ENCODE peak calls at places on chromosomes 5 and 9, in nine cellular contexts. P is suprapubic skin, A is transverse colon, F is stomach, H is GM23338, W is sigmoid colon, T is prostate gland, D is GM12891, R is breast epithelium. Q is an unnamed sample.

GRCh38 chr9:92325991-92326500 is 293 bp downstream of the CENPP start:
- DNase-seq in P (peak; percentile 72), A (no peak), F (no peak), H (no peak), W (no peak), T (no peak), D (peak; percentile 23), R (no peak), Q (no peak)

GRCh38 chr5:41598011-41598410 is 87.6 kb upstream of the PLCXD3 start:
- DNase-seq in P (no peak), A (no peak), F (no peak), H (no peak), W (no peak), T (no peak), D (no peak), R (no peak), Q (no peak)

GRCh38 chr9:95724253-95724991 is 151.1 kb upstream of the ERCC6L2 start:
- DNase-seq in P (no peak), A (peak; percentile 39), F (no peak), H (no peak), W (no peak), T (no peak), D (peak; percentile 51), R (no peak), Q (no peak)

GRCh38 chr5:34804398-34804797 is 34.6 kb upstream of the TTC23L start:
- DNase-seq in P (no peak), A (no peak), F (no peak), H (no peak), W (no peak), T (no peak), D (no peak), R (no peak), Q (no peak)

GRCh38 chr9:33250458-33250995 is 10.6 kb downstream of the SPINK4 start:
- DNase-seq in P (no peak), A (no peak), F (no peak), H (no peak), W (peak; percentile 38), T (no peak), D (no peak), R (no peak), Q (no peak)

GRCh38 chr9:93134018-93134739 is at the start of gene NINJ1:
- DNase-seq in P (peak; percentile 84), A (peak; percentile 79), F (peak; percentile 79), H (peak; percentile 80), W (peak; percentile 88), T (peak; percentile 63), D (peak; percentile 96), R (peak; percentile 65), Q (peak; percentile 85)

GRCh38 chr9:87387351-87388055 is 110.2 kb upstream of the DAPK1 start:
- DNase-seq in P (no peak), A (no peak), F (no peak), H (no peak), W (no peak), T (no peak), D (no peak), R (no peak), Q (no peak)

GRCh38 chr5:149320791-149321330 is 24.4 kb upstream of the GRPEL2 start:
- DNase-seq in P (no peak), A (peak; percentile 94), F (peak; percentile 88), H (peak; percentile 22), W (peak; percentile 92), T (peak; percentile 84), D (no peak), R (peak; percentile 80), Q (no peak)

DNA sequence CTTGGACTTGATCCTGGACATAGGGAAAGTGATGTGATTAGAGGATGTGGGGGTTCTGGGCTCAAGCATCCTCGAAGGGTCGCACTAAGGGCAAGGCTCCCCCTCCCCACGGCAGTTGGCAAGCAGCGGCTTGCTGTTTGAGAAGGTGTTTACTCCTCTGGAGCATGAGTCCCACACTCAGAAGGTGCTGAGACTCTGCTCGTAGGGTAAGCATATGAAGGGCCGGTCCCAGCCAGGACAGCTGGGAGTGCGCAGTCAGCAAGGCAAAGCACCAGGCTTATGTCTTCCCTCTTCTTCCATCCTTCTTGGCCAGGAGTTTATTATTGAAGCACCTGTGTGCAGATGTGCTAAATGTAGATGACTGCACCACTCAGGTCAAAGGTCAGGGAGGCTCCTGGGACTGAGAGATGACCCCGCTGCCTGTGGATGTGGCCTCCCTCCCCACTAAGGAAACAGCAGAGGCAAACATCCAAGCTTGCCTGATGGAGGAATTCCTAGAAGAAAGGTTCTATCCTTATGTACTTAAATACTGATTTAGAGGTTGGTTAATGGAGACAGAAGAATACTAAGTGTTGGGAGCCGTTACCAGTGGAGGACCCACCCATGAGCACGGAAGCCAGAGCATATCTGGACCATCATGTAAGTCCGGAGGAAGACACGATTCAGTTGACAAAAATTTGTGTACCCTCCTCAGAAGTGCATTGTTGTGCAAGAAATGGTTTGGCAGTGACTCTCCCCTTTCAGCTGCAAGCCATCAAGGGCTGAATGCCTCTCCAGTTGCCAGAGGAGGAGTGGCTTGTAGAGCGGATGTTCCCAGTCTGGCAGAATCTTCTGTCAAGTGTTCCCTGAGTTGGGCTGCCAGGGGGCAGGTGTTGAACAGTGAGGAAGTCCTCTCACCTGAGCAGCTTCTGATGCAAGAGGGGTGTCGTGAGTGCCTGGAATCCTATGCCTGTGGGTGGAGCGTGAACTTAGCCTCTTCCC is 27.2 kb upstream of the CDKN2AIPNL start:
- DNase-seq in P (peak; percentile 89), A (peak; percentile 75), F (peak; percentile 38), H (peak; percentile 70), W (peak; percentile 94), T (peak; percentile 95), D (no peak), R (peak; percentile 83), Q (no peak)
- TF ChIP-seq POLR2AphosphoS5 in P (peak; percentile 24), A (peak; percentile 73), F (peak; percentile 93), H (no peak), W (peak; percentile 89), T (peak; percentile 95), D (no peak), R (peak; percentile 93), Q (no peak)

GRCh38 chr9:6711403-6711802 is 46.4 kb upstream of the KDM4C start:
- DNase-seq in P (no peak), A (no peak), F (no peak), H (no peak), W (no peak), T (no peak), D (no peak), R (no peak), Q (no peak)

GRCh38 chr9:6714176-6714575 is 43.6 kb upstream of the KDM4C start:
- DNase-seq in P (peak; percentile 4), A (no peak), F (no peak), H (no peak), W (no peak), T (no peak), D (no peak), R (no peak), Q (no peak)

GRCh38 chr9:6712041-6712440 is 45.7 kb upstream of the KDM4C start:
- DNase-seq in P (no peak), A (no peak), F (no peak), H (no peak), W (no peak), T (no peak), D (no peak), R (no peak), Q (no peak)

GRCh38 chr9:6716766-6717165 is 41.0 kb upstream of the KDM4C start:
- DNase-seq in P (no peak), A (no peak), F (no peak), H (no peak), W (no peak), T (no peak), D (no peak), R (no peak), Q (no peak)

GRCh38 chr9:6715755-6716643 is 41.8 kb upstream of the KDM4C start:
- DNase-seq in P (peak; percentile 68), A (peak; percentile 85), F (peak; percentile 80), H (peak; percentile 89), W (peak; percentile 67), T (peak; percentile 47), D (no peak), R (peak; percentile 81), Q (no peak)
- TF ChIP-seq POLR2AphosphoS5 in P (no peak), A (peak; percentile 52), F (peak; percentile 49), H (peak; percentile 93), W (no peak), T (no peak), D (peak; percentile 67), R (peak; percentile 49), Q (no peak)

DNA sequence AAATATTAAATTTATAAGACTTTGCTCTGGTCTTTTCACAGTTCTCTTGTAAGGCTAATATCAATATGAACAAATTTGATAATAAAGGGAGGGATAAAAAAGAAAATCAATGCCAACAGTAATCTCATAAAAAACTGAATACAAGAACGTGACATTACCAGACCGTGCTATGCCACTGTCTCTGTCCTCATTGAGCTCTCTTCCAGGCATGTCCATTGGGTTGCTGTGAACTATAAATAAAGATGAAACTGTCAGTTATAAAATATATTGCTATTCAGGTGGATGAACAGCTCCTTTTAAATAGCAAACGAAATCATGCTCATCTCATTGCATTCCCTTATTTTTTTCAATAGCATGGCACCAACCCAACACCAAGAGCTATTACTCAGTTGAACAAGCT is 74.0 kb upstream of the RAPGEF6 start:
- DNase-seq in P (no peak), A (no peak), F (no peak), H (no peak), W (no peak), T (no peak), D (no peak), R (no peak), Q (no peak)
- TF ChIP-seq POLR2AphosphoS5 in P (no peak), A (no peak), F (no peak), H (no peak), W (no peak), T (no peak), D (no peak), R (no peak), Q (no peak)

GRCh38 chr9:135503371-135504261 is 3.1 kb downstream of the MRPS2 start:
- DNase-seq in P (peak; percentile 59), A (no peak), F (no peak), H (no peak), W (peak; percentile 59), T (no peak), D (no peak), R (no peak), Q (no peak)

GRCh38 chr9:135506327-135507103 is 6.0 kb downstream of the MRPS2 start:
- DNase-seq in P (peak; percentile 52), A (no peak), F (no peak), H (peak; percentile 39), W (peak; percentile 56), T (no peak), D (no peak), R (no peak), Q (no peak)

GRCh38 chr9:135505406-135506187 is 5.1 kb downstream of the MRPS2 start:
- DNase-seq in P (peak; percentile 55), A (no peak), F (no peak), H (no peak), W (peak; percentile 54), T (no peak), D (no peak), R (no peak), Q (no peak)

GRCh38 chr9:135502873-135503321 is 2.4 kb downstream of the MRPS2 start:
- DNase-seq in P (peak; percentile 56), A (no peak), F (no peak), H (no peak), W (peak; percentile 40), T (no peak), D (no peak), R (no peak), Q (no peak)

DNA sequence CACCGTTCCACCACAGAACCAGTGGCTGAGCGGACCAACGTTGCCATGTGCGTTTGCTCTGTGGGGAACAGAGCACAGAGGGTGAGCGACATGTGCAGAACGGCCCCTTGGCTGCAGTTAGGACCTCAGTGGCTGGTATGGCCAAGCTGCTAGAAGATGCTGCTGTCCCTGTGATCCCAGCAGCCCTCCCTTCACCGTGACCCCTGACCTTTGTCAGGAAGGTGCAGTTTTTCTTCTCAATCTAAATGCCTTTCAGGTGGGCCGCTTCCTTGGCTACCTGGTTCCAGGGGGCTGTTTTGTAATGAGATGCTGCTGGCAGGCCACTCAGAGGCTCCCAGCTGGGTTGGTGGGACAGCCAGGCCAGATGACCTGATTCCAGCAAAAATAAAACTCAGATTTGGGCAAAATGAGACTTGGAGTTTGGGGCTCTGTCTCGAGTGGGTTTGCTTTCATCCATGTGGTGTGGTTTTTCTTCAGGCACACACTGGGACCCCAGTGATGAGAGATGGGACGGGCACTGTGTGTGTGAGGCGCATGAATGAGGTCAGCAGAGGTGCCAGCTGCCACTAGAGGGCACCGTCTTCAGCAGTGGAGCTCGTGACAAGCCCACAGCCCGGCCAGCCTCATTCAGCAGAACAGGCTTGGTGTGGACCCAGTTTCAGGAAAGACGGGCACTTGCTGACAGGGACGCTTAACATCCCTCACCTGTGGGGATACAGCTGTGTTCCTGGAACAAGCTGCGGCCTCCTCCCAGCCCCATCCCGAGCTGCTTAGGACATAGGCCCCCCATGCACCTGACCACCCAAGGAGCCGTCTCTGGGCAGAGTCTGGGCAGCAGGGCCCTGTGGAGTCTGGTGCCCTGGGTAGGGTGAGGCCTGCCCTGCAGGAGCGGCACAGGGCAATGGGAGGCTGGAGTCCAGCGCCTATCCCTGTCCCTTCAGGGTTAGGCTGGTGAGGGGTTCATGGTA is 4.1 kb downstream of the MRPS2 start:
- DNase-seq in P (peak; percentile 64), A (peak; percentile 52), F (peak; percentile 63), H (peak; percentile 82), W (peak; percentile 74), T (peak; percentile 46), D (peak; percentile 69), R (no peak), Q (peak; percentile 72)
- TF ChIP-seq POLR2AphosphoS5 in P (no peak), A (no peak), F (no peak), H (peak; percentile 19), W (no peak), T (peak; percentile 27), D (no peak), R (no peak), Q (peak; percentile 76)